ENCODE peak calls at places on chromosomes 4 and X, in ten cellular contexts. One of them, this sample, is unnamed.

GRCh38 chr4:67873116-67873515 is 10.7 kb downstream of the TMPRSS11D start:
- DNase-seq in cardiac muscle cell: no peak
- DNase-seq in transverse colon: no peak
- DNase-seq in GM23338: no peak
- DNase-seq in tibial artery: no peak
- DNase-seq in tibial nerve: no peak
- DNase-seq in esophagus muscularis mucosa: no peak
- DNase-seq in right atrium auricular region: no peak
- DNase-seq in mammary epithelial cell: no peak
- DNase-seq in suprapubic skin: no peak
- DNase-seq in this sample: no peak

GRCh38 chrX:108309144-108309543 is 129.1 kb downstream of the COL4A6 start:
- DNase-seq in mammary epithelial cell: no peak
- DNase-seq in tibial nerve: no peak
- DNase-seq in tibial artery: no peak
- DNase-seq in esophagus muscularis mucosa: no peak
- DNase-seq in suprapubic skin: no peak
- DNase-seq in transverse colon: no peak
- DNase-seq in GM23338: no peak
- DNase-seq in cardiac muscle cell: no peak
- DNase-seq in right atrium auricular region: no peak
- DNase-seq in this sample: no peak

GRCh38 chr4:53162926-53163325 is 202.9 kb downstream of the SCFD2 start:
- DNase-seq in GM23338: no peak
- DNase-seq in tibial nerve: no peak
- DNase-seq in transverse colon: no peak
- DNase-seq in esophagus muscularis mucosa: no peak
- DNase-seq in suprapubic skin: no peak
- DNase-seq in cardiac muscle cell: no peak
- DNase-seq in right atrium auricular region: no peak
- DNase-seq in tibial artery: no peak
- DNase-seq in mammary epithelial cell: no peak
- DNase-seq in this sample: no peak

GRCh38 chr4:147782087-147782781 is 50.3 kb downstream of the ARHGAP10 start:
- DNase-seq in right atrium auricular region: no peak
- DNase-seq in cardiac muscle cell: no peak
- DNase-seq in mammary epithelial cell: no peak
- DNase-seq in GM23338: no peak
- DNase-seq in esophagus muscularis mucosa: no peak
- DNase-seq in suprapubic skin: no peak
- DNase-seq in tibial nerve: no peak
- DNase-seq in transverse colon: no peak
- DNase-seq in tibial artery: no peak
- DNase-seq in this sample: no peak

GRCh38 chr4:149999485-150000074 is 78.7 kb upstream of the DCLK2 start:
- DNase-seq in GM23338: peak; percentile 54
- DNase-seq in tibial artery: no peak
- DNase-seq in mammary epithelial cell: peak; percentile 36
- DNase-seq in transverse colon: no peak
- DNase-seq in suprapubic skin: no peak
- DNase-seq in cardiac muscle cell: peak; percentile 55
- DNase-seq in esophagus muscularis mucosa: no peak
- DNase-seq in tibial nerve: no peak
- DNase-seq in right atrium auricular region: no peak
- DNase-seq in this sample: no peak

GRCh38 chr4:47933798-47934197 is 19.4 kb upstream of the NFXL1 start:
- DNase-seq in esophagus muscularis mucosa: no peak
- DNase-seq in GM23338: peak; percentile 63
- DNase-seq in mammary epithelial cell: peak; percentile 12
- DNase-seq in tibial artery: no peak
- DNase-seq in transverse colon: no peak
- DNase-seq in cardiac muscle cell: peak; percentile 41
- DNase-seq in tibial nerve: no peak
- DNase-seq in right atrium auricular region: no peak
- DNase-seq in suprapubic skin: no peak
- DNase-seq in this sample: no peak

GRCh38 chr4:101527186-101527585 is 179.9 kb upstream of the PPP3CA start:
- DNase-seq in transverse colon: no peak
- DNase-seq in mammary epithelial cell: peak; percentile 72
- DNase-seq in suprapubic skin: no peak
- DNase-seq in tibial nerve: no peak
- DNase-seq in tibial artery: no peak
- DNase-seq in cardiac muscle cell: no peak
- DNase-seq in right atrium auricular region: no peak
- DNase-seq in esophagus muscularis mucosa: no peak
- DNase-seq in GM23338: no peak
- DNase-seq in this sample: no peak

GRCh38 chr4:146407669-146408084 is 114.1 kb downstream of the SLC10A7 start:
- DNase-seq in tibial artery: no peak
- DNase-seq in esophagus muscularis mucosa: no peak
- DNase-seq in right atrium auricular region: no peak
- DNase-seq in tibial nerve: no peak
- DNase-seq in mammary epithelial cell: peak; percentile 3
- DNase-seq in suprapubic skin: no peak
- DNase-seq in transverse colon: no peak
- DNase-seq in cardiac muscle cell: no peak
- DNase-seq in GM23338: no peak
- DNase-seq in this sample: no peak

GRCh38 chr4:138851626-138852443 is 163.7 kb upstream of the NOCT start:
- DNase-seq in esophagus muscularis mucosa: no peak
- DNase-seq in transverse colon: no peak
- DNase-seq in tibial artery: no peak
- DNase-seq in suprapubic skin: no peak
- DNase-seq in mammary epithelial cell: peak; percentile 36
- DNase-seq in GM23338: peak; percentile 60
- DNase-seq in tibial nerve: no peak
- DNase-seq in right atrium auricular region: no peak
- DNase-seq in cardiac muscle cell: no peak
- DNase-seq in this sample: no peak

GRCh38 chrX:24513416-24513815 is 48.3 kb downstream of the PDK3 start:
- DNase-seq in suprapubic skin: no peak
- DNase-seq in esophagus muscularis mucosa: no peak
- DNase-seq in right atrium auricular region: no peak
- DNase-seq in tibial artery: no peak
- DNase-seq in transverse colon: no peak
- DNase-seq in mammary epithelial cell: no peak
- DNase-seq in GM23338: no peak
- DNase-seq in cardiac muscle cell: no peak
- DNase-seq in tibial nerve: no peak
- DNase-seq in this sample: no peak

GRCh38 chr4:183098080-183098722 is 856 bp upstream of the WWC2 start:
- DNase-seq in suprapubic skin: peak; percentile 72
- DNase-seq in mammary epithelial cell: no peak
- DNase-seq in esophagus muscularis mucosa: peak; percentile 92
- DNase-seq in right atrium auricular region: peak; percentile 71
- DNase-seq in GM23338: peak; percentile 66
- DNase-seq in tibial artery: peak; percentile 69
- DNase-seq in cardiac muscle cell: peak; percentile 69
- DNase-seq in tibial nerve: peak; percentile 19
- DNase-seq in transverse colon: peak; percentile 43
- DNase-seq in this sample: no peak

GRCh38 chrX:83501540-83501939 is 6.5 kb upstream of the POU3F4 start:
- DNase-seq in transverse colon: no peak
- DNase-seq in tibial nerve: no peak
- DNase-seq in GM23338: peak; percentile 6
- DNase-seq in tibial artery: no peak
- DNase-seq in mammary epithelial cell: no peak
- DNase-seq in esophagus muscularis mucosa: no peak
- DNase-seq in right atrium auricular region: no peak
- DNase-seq in suprapubic skin: no peak
- DNase-seq in cardiac muscle cell: no peak
- DNase-seq in this sample: no peak
- H3K4me3 ChIP-seq in transverse colon: no peak overlapping the region
- H3K4me3 ChIP-seq in tibial nerve: no peak overlapping the region
- H3K4me3 ChIP-seq in GM23338: peak overlapping the region; percentile 26
- H3K4me3 ChIP-seq in tibial artery: no peak overlapping the region
- H3K4me3 ChIP-seq in mammary epithelial cell: no peak overlapping the region
- H3K4me3 ChIP-seq in esophagus muscularis mucosa: no peak overlapping the region
- H3K4me3 ChIP-seq in right atrium auricular region: no peak overlapping the region
- H3K4me3 ChIP-seq in suprapubic skin: no peak overlapping the region
- H3K4me3 ChIP-seq in cardiac muscle cell: no peak overlapping the region
- H3K4me3 ChIP-seq in this sample: no peak overlapping the region

DNA sequence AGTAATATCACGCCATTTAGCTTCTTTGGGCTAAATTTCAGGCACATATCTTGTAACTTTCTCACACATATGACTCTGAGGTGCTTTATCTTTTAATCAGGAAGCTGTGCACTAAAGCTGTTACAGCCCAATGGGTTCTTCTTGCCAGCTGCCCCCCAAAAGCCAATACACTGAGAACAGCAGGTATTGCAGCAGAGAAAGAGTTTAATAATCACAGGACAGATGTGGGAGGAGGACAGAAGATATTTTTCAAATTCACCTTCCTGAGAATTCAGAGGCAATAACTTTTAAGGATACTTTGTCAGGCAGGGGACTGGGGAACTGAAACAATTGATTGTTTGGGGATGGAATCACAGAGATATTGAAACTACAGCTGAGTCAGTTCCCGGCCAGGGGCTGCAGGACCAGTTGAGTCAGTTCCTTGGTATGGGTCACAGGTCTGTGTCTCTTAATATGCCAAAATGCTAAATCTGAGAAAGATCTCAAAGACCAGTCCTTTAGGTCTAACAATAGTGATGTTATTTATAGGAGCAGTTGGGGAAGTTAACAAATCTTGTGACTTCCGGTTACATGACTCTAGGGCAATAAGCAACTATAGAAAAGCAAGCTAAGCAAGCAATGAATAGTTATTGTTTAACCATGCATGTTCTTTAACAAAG is 28.1 kb downstream of the DDIT4L start:
- DNase-seq in cardiac muscle cell: no peak
- DNase-seq in right atrium auricular region: no peak
- DNase-seq in transverse colon: no peak
- DNase-seq in tibial artery: no peak
- DNase-seq in mammary epithelial cell: no peak
- DNase-seq in esophagus muscularis mucosa: no peak
- DNase-seq in GM23338: no peak
- DNase-seq in suprapubic skin: no peak
- DNase-seq in tibial nerve: no peak
- DNase-seq in this sample: no peak
- H3K27ac ChIP-seq in cardiac muscle cell: no peak overlapping the region
- H3K27ac ChIP-seq in right atrium auricular region: no peak overlapping the region
- H3K27ac ChIP-seq in transverse colon: no peak overlapping the region
- H3K27ac ChIP-seq in tibial artery: no peak overlapping the region
- H3K27ac ChIP-seq in mammary epithelial cell: no peak overlapping the region
- H3K27ac ChIP-seq in esophagus muscularis mucosa: no peak overlapping the region
- H3K27ac ChIP-seq in GM23338: no peak overlapping the region
- H3K27ac ChIP-seq in suprapubic skin: no peak overlapping the region
- H3K27ac ChIP-seq in tibial nerve: no peak overlapping the region
- H3K27ac ChIP-seq in this sample: no peak overlapping the region

GRCh38 chr4:166839615-166840251 is 394.6 kb downstream of the SPOCK3 start:
- DNase-seq in GM23338: no peak
- DNase-seq in tibial nerve: no peak
- DNase-seq in cardiac muscle cell: no peak
- DNase-seq in suprapubic skin: no peak
- DNase-seq in right atrium auricular region: no peak
- DNase-seq in transverse colon: no peak
- DNase-seq in mammary epithelial cell: no peak
- DNase-seq in tibial artery: no peak
- DNase-seq in esophagus muscularis mucosa: no peak
- DNase-seq in this sample: no peak

GRCh38 chr4:166836865-166837264 is 397.4 kb downstream of the SPOCK3 start:
- DNase-seq in suprapubic skin: no peak
- DNase-seq in transverse colon: no peak
- DNase-seq in tibial nerve: no peak
- DNase-seq in mammary epithelial cell: no peak
- DNase-seq in esophagus muscularis mucosa: no peak
- DNase-seq in cardiac muscle cell: no peak
- DNase-seq in GM23338: no peak
- DNase-seq in tibial artery: no peak
- DNase-seq in right atrium auricular region: no peak
- DNase-seq in this sample: no peak

GRCh38 chr4:166842795-166843261 is 391.5 kb downstream of the SPOCK3 start:
- DNase-seq in right atrium auricular region: no peak
- DNase-seq in suprapubic skin: no peak
- DNase-seq in mammary epithelial cell: no peak
- DNase-seq in cardiac muscle cell: no peak
- DNase-seq in GM23338: no peak
- DNase-seq in tibial nerve: no peak
- DNase-seq in transverse colon: no peak
- DNase-seq in tibial artery: no peak
- DNase-seq in esophagus muscularis mucosa: no peak
- DNase-seq in this sample: no peak

DNA sequence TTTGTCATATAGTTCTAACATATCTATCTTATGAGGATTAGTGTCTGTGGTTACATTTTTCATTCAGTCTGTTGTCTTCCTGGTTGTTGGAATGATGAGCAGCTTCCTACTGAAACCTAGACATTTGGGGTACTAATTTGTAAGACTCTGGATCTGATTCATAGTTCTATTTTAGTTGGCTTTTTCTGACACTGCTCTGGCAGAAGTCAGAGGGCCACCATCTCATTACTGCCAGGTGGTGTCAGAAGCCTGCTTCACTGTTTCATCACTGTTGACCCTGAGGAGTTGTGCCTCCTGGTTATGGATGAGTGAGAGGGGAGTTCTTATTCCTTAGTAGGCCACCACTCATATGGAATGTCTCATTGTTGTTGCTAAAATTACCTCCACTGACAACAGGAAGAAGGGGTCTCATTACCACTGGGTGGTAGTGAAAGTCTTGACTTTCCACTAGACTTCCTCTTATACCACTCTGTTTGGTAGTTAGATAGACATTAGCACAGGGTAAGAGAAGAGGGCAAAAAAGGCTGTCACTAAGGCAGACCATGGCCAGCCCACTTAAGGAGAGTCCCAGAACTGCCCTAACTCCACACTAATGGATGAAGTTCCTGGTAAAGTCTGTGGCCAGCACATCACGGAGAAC is 395.2 kb downstream of the SPOCK3 start:
- DNase-seq in tibial artery: no peak
- DNase-seq in mammary epithelial cell: no peak
- DNase-seq in suprapubic skin: no peak
- DNase-seq in right atrium auricular region: no peak
- DNase-seq in cardiac muscle cell: no peak
- DNase-seq in transverse colon: no peak
- DNase-seq in tibial nerve: no peak
- DNase-seq in esophagus muscularis mucosa: no peak
- DNase-seq in GM23338: no peak
- DNase-seq in this sample: no peak
- TF ChIP-seq CTCF in tibial artery: no peak
- TF ChIP-seq CTCF in mammary epithelial cell: no peak
- TF ChIP-seq CTCF in suprapubic skin: no peak
- TF ChIP-seq CTCF in right atrium auricular region: no peak
- TF ChIP-seq CTCF in cardiac muscle cell: no peak
- TF ChIP-seq CTCF in transverse colon: no peak
- TF ChIP-seq CTCF in tibial nerve: no peak
- TF ChIP-seq CTCF in esophagus muscularis mucosa: no peak
- TF ChIP-seq CTCF in GM23338: no peak
- TF ChIP-seq CTCF in this sample: no peak

GRCh38 chrX:3295731-3296130 is 50.7 kb downstream of the MXRA5 start:
- DNase-seq in tibial artery: no peak
- DNase-seq in transverse colon: no peak
- DNase-seq in right atrium auricular region: no peak
- DNase-seq in esophagus muscularis mucosa: no peak
- DNase-seq in GM23338: peak; percentile 70
- DNase-seq in tibial nerve: no peak
- DNase-seq in mammary epithelial cell: peak; percentile 17
- DNase-seq in cardiac muscle cell: peak; percentile 0
- DNase-seq in suprapubic skin: no peak
- DNase-seq in this sample: no peak

GRCh38 chrX:3286196-3286920 is 60.1 kb downstream of the MXRA5 start:
- DNase-seq in tibial nerve: no peak
- DNase-seq in mammary epithelial cell: peak; percentile 72
- DNase-seq in cardiac muscle cell: no peak
- DNase-seq in GM23338: no peak
- DNase-seq in suprapubic skin: no peak
- DNase-seq in tibial artery: no peak
- DNase-seq in right atrium auricular region: no peak
- DNase-seq in transverse colon: no peak
- DNase-seq in esophagus muscularis mucosa: no peak
- DNase-seq in this sample: no peak

GRCh38 chrX:3290561-3290960 is 55.9 kb downstream of the MXRA5 start:
- DNase-seq in suprapubic skin: no peak
- DNase-seq in tibial artery: no peak
- DNase-seq in mammary epithelial cell: no peak
- DNase-seq in cardiac muscle cell: no peak
- DNase-seq in right atrium auricular region: no peak
- DNase-seq in transverse colon: no peak
- DNase-seq in tibial nerve: no peak
- DNase-seq in esophagus muscularis mucosa: no peak
- DNase-seq in GM23338: no peak
- DNase-seq in this sample: no peak
- H3K4me3 ChIP-seq in suprapubic skin: no peak overlapping the region
- H3K4me3 ChIP-seq in tibial artery: no peak overlapping the region
- H3K4me3 ChIP-seq in mammary epithelial cell: no peak overlapping the region
- H3K4me3 ChIP-seq in cardiac muscle cell: no peak overlapping the region
- H3K4me3 ChIP-seq in right atrium auricular region: no peak overlapping the region
- H3K4me3 ChIP-seq in transverse colon: no peak overlapping the region
- H3K4me3 ChIP-seq in tibial nerve: no peak overlapping the region
- H3K4me3 ChIP-seq in esophagus muscularis mucosa: no peak overlapping the region
- H3K4me3 ChIP-seq in GM23338: no peak overlapping the region
- H3K4me3 ChIP-seq in this sample: no peak overlapping the region